ENCODE peak calls at places on chromosomes 12 and 14, in five cellular contexts. S is mucosa of gallbladder, Z is NCI-H2029, M is HS-5, E is ELF-1. T is an unnamed sample.

GRCh38 chr14:35932659-35933159 is 106.6 kb downstream of the BRMS1L start:
- DNase-seq in S (no peak), E (no peak), Z (peak; percentile 83), M (no peak), T (no peak)

GRCh38 chr12:977163-977562 is 13.9 kb upstream of the ERC1 start:
- DNase-seq in E (no peak), M (no peak), Z (no peak), S (no peak), T (no peak)

GRCh38 chr12:4288296-4289019 is 14.9 kb downstream of the CCND2 start:
- DNase-seq in S (no peak), Z (no peak), M (no peak), E (no peak), T (peak; percentile 48)

GRCh38 chr14:58488550-58488949 is 61.0 kb downstream of the KIAA0586 start:
- DNase-seq in Z (no peak), M (peak; percentile 22), E (no peak), S (no peak), T (no peak)

GRCh38 chr12:16606201-16606849 is 363 bp upstream of the LMO3 start:
- DNase-seq in M (no peak), Z (peak; percentile 60), E (peak; percentile 61), S (no peak), T (peak; percentile 90)

GRCh38 chr12:63893170-63893569 is 48.7 kb downstream of the SRGAP1 start:
- DNase-seq in E (no peak), S (no peak), M (no peak), Z (no peak), T (no peak)

GRCh38 chr14:63212776-63213500 is 8.7 kb downstream of the RHOJ start:
- DNase-seq in Z (no peak), M (no peak), E (no peak), S (no peak), T (no peak)

GRCh38 chr12:95473440-95473946 is 459 bp upstream of the METAP2 start:
- DNase-seq in E (no peak), S (peak; percentile 34), Z (peak; percentile 10), M (peak; percentile 29), T (no peak)

GRCh38 chr14:101229666-101230065 is 326.1 kb upstream of the RTL1 start:
- DNase-seq in Z (no peak), S (no peak), M (no peak), E (no peak), T (peak; percentile 20)

GRCh38 chr14:77208266-77208978 is 26.8 kb downstream of the TMEM63C start:
- DNase-seq in Z (peak; percentile 17), S (peak; percentile 73), E (peak; percentile 75), M (no peak), T (peak; percentile 97)

GRCh38 chr12:104006929-104007328 is 41.3 kb downstream of the TDG start:
- DNase-seq in S (no peak), E (no peak), Z (no peak), M (peak; percentile 56), T (no peak)

GRCh38 chr12:66273147-66273546 is 29.1 kb upstream of the HELB start:
- DNase-seq in E (no peak), Z (no peak), S (no peak), M (no peak), T (no peak)

GRCh38 chr12:104586325-104587048 is 129.7 kb downstream of the CHST11 start:
- DNase-seq in M (no peak), S (no peak), E (no peak), Z (no peak), T (no peak)

GRCh38 chr14:50669441-50669986 is 1.4 kb upstream of the SAV1 start:
- DNase-seq in E (peak; percentile 11), S (no peak), Z (no peak), M (no peak), T (peak; percentile 53)

GRCh38 chr14:20455355-20456300 is 602 bp downstream of the APEX1 start:
- DNase-seq in M (no peak), E (no peak), S (no peak), Z (peak; percentile 86), T (no peak)

GRCh38 chr14:94612580-94613554 is 676 bp downstream of the SERPINA3 start:
- DNase-seq in M (no peak), Z (no peak), S (no peak), E (no peak), T (no peak)

GRCh38 chr12:111396726-111397445 is 8.8 kb upstream of the SH2B3 start:
- DNase-seq in M (no peak), S (peak; percentile 86), E (peak; percentile 91), Z (peak; percentile 77), T (peak; percentile 97)

GRCh38 chr12:94779520-94779919 is 129.2 kb upstream of the TMCC3 start:
- DNase-seq in S (no peak), E (peak; percentile 15), M (peak; percentile 15), Z (no peak), T (no peak)

GRCh38 chr12:21328578-21328977 is 6.1 kb downstream of the SLCO1A2 start:
- DNase-seq in M (no peak), S (no peak), E (no peak), Z (no peak), T (no peak)

GRCh38 chr12:122174155-122174845 is at the start of gene IL31:
- DNase-seq in E (no peak), M (no peak), S (no peak), Z (no peak), T (no peak)

GRCh38 chr14:99195602-99196309 is 76.2 kb downstream of the BCL11B start:
- DNase-seq in Z (no peak), E (no peak), S (no peak), M (no peak), T (no peak)

GRCh38 chr14:34275038-34275437 is 187.0 kb downstream of the SPTSSA start:
- DNase-seq in Z (no peak), S (no peak), M (peak; percentile 14), E (no peak), T (no peak)

GRCh38 chr14:105890474-105891220 is 364.3 kb downstream of the TMEM121 start:
- DNase-seq in E (no peak), S (no peak), Z (no peak), M (no peak), T (peak; percentile 11)

GRCh38 chr12:12190087-12190809 is 76.6 kb downstream of the LRP6 start:
- DNase-seq in S (no peak), M (no peak), Z (no peak), E (no peak), T (no peak)

GRCh38 chr12:90055071-90055470 is 346.4 kb upstream of the ATP2B1 start:
- DNase-seq in S (no peak), Z (no peak), E (no peak), M (no peak), T (no peak)

GRCh38 chr12:124499873-124500231 is 67.6 kb downstream of the NCOR2 start:
- DNase-seq in E (no peak), M (no peak), S (no peak), Z (no peak), T (peak; percentile 73)

GRCh38 chr12:75634244-75635222 is 123.1 kb upstream of the KRR1 start:
- DNase-seq in M (no peak), E (no peak), S (no peak), Z (no peak), T (no peak)

GRCh38 chr12:95942106-95942531 is 295 bp downstream of the CCDC38 start:
- DNase-seq in S (no peak), Z (no peak), E (peak; percentile 23), M (no peak), T (peak; percentile 94)

GRCh38 chr14:103194256-103195045 is 71.2 kb downstream of the TNFAIP2 start:
- DNase-seq in E (no peak), S (no peak), Z (no peak), M (peak; percentile 56), T (no peak)

GRCh38 chr12:122097641-122098364 is 19.2 kb downstream of the MLXIP start:
- DNase-seq in M (no peak), E (no peak), Z (peak; percentile 96), S (peak; percentile 91), T (peak; percentile 90)

GRCh38 chr12:11805043-11805442 is 155.6 kb downstream of the ETV6 start:
- DNase-seq in Z (no peak), E (no peak), S (no peak), M (no peak), T (no peak)

GRCh38 chr12:103833891-103834290 is 7.1 kb downstream of the NT5DC3 start:
- DNase-seq in M (no peak), Z (no peak), S (no peak), E (no peak), T (peak; percentile 71)

T was measured in endodermal cell.